ENCODE peak calls at places on chromosomes 11 and 22, in ten cellular contexts. H, Y, V, E, F, O, D, L, I and N are unnamed samples.

GRCh38 chr22:19634206-19634536 is 80.1 kb upstream of the SEPTIN5 start:
- DNase-seq in H (no peak), Y (no peak), V (no peak), E (no peak), F (no peak), O (no peak), D (no peak), L (no peak), I (no peak), N (no peak)

GRCh38 chr22:26453812-26454500 is 24.9 kb downstream of the ASPHD2 start:
- DNase-seq in H (no peak), Y (no peak), V (no peak), E (no peak), F (no peak), O (no peak), D (no peak), L (no peak), I (no peak), N (no peak)

GRCh38 chr22:49020314-49020713 is 807.4 kb downstream of the BRD1 start:
- DNase-seq in H (no peak), Y (no peak), V (no peak), E (no peak), F (no peak), O (no peak), D (no peak), L (no peak), I (no peak), N (no peak)

GRCh38 chr11:124843616-124843910 is 21.7 kb upstream of the ROBO3 start:
- DNase-seq in H (no peak), Y (no peak), V (no peak), E (no peak), F (no peak), O (no peak), D (no peak), L (no peak), I (no peak), N (no peak)

GRCh38 chr11:78210000-78210608 is 21.4 kb downstream of the USP35 start:
- DNase-seq in H (no peak), Y (no peak), V (no peak), E (no peak), F (no peak), O (no peak), D (no peak), L (no peak), I (no peak), N (no peak)

GRCh38 chr11:18853086-18853720 is 61.6 kb upstream of the PTPN5 start:
- DNase-seq in H (no peak), Y (peak), V (no peak), E (no peak), F (no peak), O (no peak), D (no peak), L (peak), I (peak), N (peak)

GRCh38 chr22:40203568-40203967 is 25.8 kb downstream of the TNRC6B start:
- DNase-seq in H (no peak), Y (peak), V (no peak), E (no peak), F (no peak), O (no peak), D (no peak), L (no peak), I (no peak), N (no peak)

GRCh38 chr11:33689089-33689488 is 11.5 kb downstream of the C11orf91 start:
- DNase-seq in H (no peak), Y (no peak), V (peak), E (no peak), F (no peak), O (no peak), D (no peak), L (peak), I (peak), N (no peak)

GRCh38 chr11:130692220-130692619 is 224.1 kb downstream of the SNX19 start:
- DNase-seq in H (no peak), Y (no peak), V (no peak), E (no peak), F (no peak), O (no peak), D (no peak), L (no peak), I (no peak), N (no peak)

GRCh38 chr11:100978442-100978841 is 151.2 kb downstream of the PGR start:
- DNase-seq in H (no peak), Y (no peak), V (no peak), E (no peak), F (no peak), O (no peak), D (no peak), L (no peak), I (no peak), N (no peak)

GRCh38 chr11:93487032-93487483 is 56.1 kb downstream of the SMCO4 start:
- DNase-seq in H (no peak), Y (no peak), V (no peak), E (no peak), F (peak), O (peak), D (no peak), L (no peak), I (no peak), N (no peak)

GRCh38 chr22:20238567-20239062 is 29.5 kb downstream of the RTN4R start:
- DNase-seq in H (no peak), Y (no peak), V (peak), E (no peak), F (peak), O (peak), D (peak), L (peak), I (peak), N (peak)

GRCh38 chr11:17939542-17939941 is 73.3 kb downstream of the SERGEF start:
- DNase-seq in H (no peak), Y (no peak), V (no peak), E (no peak), F (no peak), O (no peak), D (peak), L (no peak), I (no peak), N (no peak)

GRCh38 chr22:23622634-23623033 is 9.5 kb downstream of the DRICH1 start:
- DNase-seq in H (no peak), Y (peak), V (no peak), E (no peak), F (no peak), O (no peak), D (no peak), L (no peak), I (no peak), N (no peak)

GRCh38 chr11:46977038-46977818 is 40.7 kb downstream of the CSTPP1 start:
- DNase-seq in H (no peak), Y (no peak), V (no peak), E (no peak), F (no peak), O (no peak), D (no peak), L (no peak), I (no peak), N (no peak)

GRCh38 chr11:5336331-5336730 is 7.0 kb downstream of the OR51B5 start:
- DNase-seq in H (no peak), Y (peak), V (no peak), E (no peak), F (no peak), O (no peak), D (no peak), L (no peak), I (no peak), N (no peak)

GRCh38 chr11:129090056-129090455 is 102.1 kb downstream of the ARHGAP32 start:
- DNase-seq in H (no peak), Y (peak), V (no peak), E (no peak), F (no peak), O (no peak), D (no peak), L (no peak), I (no peak), N (no peak)

GRCh38 chr11:6328321-6328720 is 8.0 kb upstream of the CAVIN3 start:
- DNase-seq in H (no peak), Y (peak), V (no peak), E (no peak), F (no peak), O (no peak), D (no peak), L (no peak), I (no peak), N (no peak)

GRCh38 chr22:44133901-44134511 is 46.7 kb upstream of the PARVG start:
- DNase-seq in H (no peak), Y (no peak), V (no peak), E (no peak), F (no peak), O (no peak), D (no peak), L (peak), I (no peak), N (no peak)

GRCh38 chr11:118051136-118051610 is 25.7 kb upstream of the TMPRSS4 start:
- DNase-seq in H (no peak), Y (no peak), V (no peak), E (no peak), F (no peak), O (no peak), D (no peak), L (no peak), I (no peak), N (no peak)

GRCh38 chr11:108985611-108986279 is 320.9 kb downstream of the DDX10 start:
- DNase-seq in H (no peak), Y (peak), V (no peak), E (no peak), F (no peak), O (no peak), D (no peak), L (peak), I (no peak), N (no peak)

GRCh38 chr11:29272019-29272654 is 744.7 kb downstream of the KCNA4 start:
- DNase-seq in H (no peak), Y (peak), V (no peak), E (no peak), F (no peak), O (no peak), D (no peak), L (peak), I (peak), N (no peak)

GRCh38 chr22:44554411-44554810 is 56.4 kb upstream of the RTL6 start:
- DNase-seq in H (no peak), Y (no peak), V (no peak), E (no peak), F (no peak), O (no peak), D (no peak), L (no peak), I (no peak), N (no peak)

GRCh38 chr11:71188886-71189767 is 63.2 kb downstream of the SHANK2 start:
- DNase-seq in H (no peak), Y (no peak), V (no peak), E (no peak), F (no peak), O (no peak), D (no peak), L (no peak), I (no peak), N (no peak)

GRCh38 chr11:114158886-114159285 is 99.4 kb downstream of the ZBTB16 start:
- DNase-seq in H (peak), Y (peak), V (no peak), E (peak), F (no peak), O (no peak), D (no peak), L (no peak), I (no peak), N (no peak)

GRCh38 chr11:90635145-90635544 is 412.3 kb upstream of the CHORDC1 start:
- DNase-seq in H (no peak), Y (no peak), V (no peak), E (no peak), F (no peak), O (no peak), D (no peak), L (no peak), I (no peak), N (no peak)

GRCh38 chr11:60970890-60971289 is 590 bp upstream of the CD6 start:
- DNase-seq in H (no peak), Y (no peak), V (no peak), E (no peak), F (no peak), O (no peak), D (no peak), L (no peak), I (no peak), N (no peak)

GRCh38 chr11:60973699-60974098 is 2.2 kb downstream of the CD6 start:
- DNase-seq in H (no peak), Y (no peak), V (no peak), E (no peak), F (no peak), O (no peak), D (no peak), L (no peak), I (no peak), N (no peak)

GRCh38 chr11:60972182-60973030 is 926 bp downstream of the CD6 start:
- DNase-seq in H (no peak), Y (no peak), V (no peak), E (no peak), F (no peak), O (no peak), D (no peak), L (no peak), I (no peak), N (no peak)

GRCh38 chr11:60970369-60970774 is 1.1 kb upstream of the CD6 start:
- DNase-seq in H (no peak), Y (peak), V (peak), E (no peak), F (peak), O (no peak), D (peak), L (peak), I (peak), N (peak)

GRCh38 chr11:60971520-60971919 is at the start of gene CD6:
- DNase-seq in H (no peak), Y (no peak), V (no peak), E (no peak), F (no peak), O (no peak), D (no peak), L (no peak), I (no peak), N (no peak)
- TF ChIP-seq POLR2A in H (no peak), Y (no peak), V (no peak), E (no peak), F (no peak), O (no peak), D (no peak), L (no peak), I (no peak), N (no peak)

DNA sequence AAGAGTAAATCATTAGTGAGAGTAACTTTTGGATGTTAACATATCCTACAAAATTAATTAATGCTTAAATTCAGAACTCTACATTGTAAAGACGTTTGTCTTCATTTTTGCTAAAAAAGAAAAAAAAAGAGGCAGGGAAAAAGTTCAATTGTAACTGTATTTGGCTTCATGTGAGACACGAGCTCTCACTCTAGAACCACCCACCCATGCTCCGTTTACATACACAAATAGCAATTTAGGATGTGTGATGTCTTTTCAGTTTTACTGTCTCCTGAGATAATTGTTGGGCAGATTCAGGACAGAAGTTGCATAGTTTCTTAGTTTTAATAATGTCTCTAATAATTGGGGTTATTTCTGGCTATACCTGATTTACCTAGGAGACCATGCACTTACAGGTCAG is 248.6 kb downstream of the AASDHPPT start:
- DNase-seq in H (no peak), Y (no peak), V (no peak), E (no peak), F (no peak), O (no peak), D (no peak), L (no peak), I (no peak), N (no peak)
- TF ChIP-seq POLR2A in H (no peak), Y (no peak), V (no peak), E (no peak), F (no peak), O (no peak), D (no peak), L (no peak), I (no peak), N (no peak)

GRCh38 chr11:14634813-14635212 is 8.8 kb upstream of the PDE3B start:
- DNase-seq in H (no peak), Y (no peak), V (no peak), E (no peak), F (no peak), O (no peak), D (no peak), L (no peak), I (no peak), N (no peak)
- TF ChIP-seq POLR2A in H (no peak), Y (no peak), V (no peak), E (no peak), F (no peak), O (no peak), D (no peak), L (no peak), I (no peak), N (no peak)

DNA sequence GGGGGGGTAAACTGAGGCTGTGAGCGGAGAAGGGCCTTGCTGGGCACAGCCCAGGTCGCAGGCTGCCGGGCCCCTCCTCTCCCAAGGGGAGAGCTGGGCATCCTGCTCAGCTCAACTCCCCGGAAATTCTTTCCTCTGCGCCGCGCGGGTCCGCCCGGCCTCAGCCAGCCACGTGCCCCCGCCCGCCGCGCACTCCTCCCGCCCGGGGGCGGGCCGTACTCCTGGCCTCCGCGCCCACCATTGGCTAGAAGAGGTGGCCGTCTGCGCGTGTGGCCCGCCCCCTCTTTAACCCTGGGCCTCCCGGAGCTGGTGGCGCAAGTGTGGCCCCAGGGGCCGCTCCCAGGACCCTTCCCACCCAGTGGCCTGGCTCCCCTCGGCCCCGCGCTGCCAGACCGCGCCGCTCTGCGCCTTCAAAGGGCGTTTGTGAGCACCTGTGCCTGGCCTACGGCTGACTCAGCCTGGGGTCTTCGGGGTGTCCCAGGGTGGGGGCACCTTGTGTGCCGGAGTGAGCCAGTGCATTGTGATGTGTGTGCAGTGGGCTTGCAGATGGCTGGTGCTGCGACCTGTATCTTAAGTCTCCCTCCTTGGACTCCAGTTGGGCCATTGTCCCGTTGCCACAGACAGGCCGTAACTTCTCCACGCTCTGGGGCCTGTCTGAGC is 2.0 kb downstream of the MRGPRF start:
- DNase-seq in H (peak), Y (peak), V (peak), E (peak), F (peak), O (peak), D (peak), L (no peak), I (peak), N (peak)
- TF ChIP-seq POLR2A in H (peak), Y (no peak), V (no peak), E (no peak), F (no peak), O (peak), D (peak), L (no peak), I (no peak), N (no peak)

GRCh38 chr11:65354265-65355012 is at the start of gene TIGD3:
- DNase-seq in H (peak), Y (peak), V (peak), E (peak), F (peak), O (peak), D (peak), L (peak), I (peak), N (peak)

GRCh38 chr11:65352783-65353182 is 1.8 kb upstream of the TIGD3 start:
- DNase-seq in H (no peak), Y (peak), V (no peak), E (no peak), F (no peak), O (no peak), D (no peak), L (peak), I (no peak), N (no peak)

GRCh38 chr11:65355013-65355775 is 643 bp downstream of the TIGD3 start:
- DNase-seq in H (no peak), Y (no peak), V (peak), E (no peak), F (peak), O (peak), D (no peak), L (no peak), I (no peak), N (peak)

GRCh38 chr11:65353376-65353775 is 1.2 kb upstream of the TIGD3 start:
- DNase-seq in H (no peak), Y (no peak), V (no peak), E (no peak), F (no peak), O (no peak), D (no peak), L (no peak), I (no peak), N (no peak)

DNA sequence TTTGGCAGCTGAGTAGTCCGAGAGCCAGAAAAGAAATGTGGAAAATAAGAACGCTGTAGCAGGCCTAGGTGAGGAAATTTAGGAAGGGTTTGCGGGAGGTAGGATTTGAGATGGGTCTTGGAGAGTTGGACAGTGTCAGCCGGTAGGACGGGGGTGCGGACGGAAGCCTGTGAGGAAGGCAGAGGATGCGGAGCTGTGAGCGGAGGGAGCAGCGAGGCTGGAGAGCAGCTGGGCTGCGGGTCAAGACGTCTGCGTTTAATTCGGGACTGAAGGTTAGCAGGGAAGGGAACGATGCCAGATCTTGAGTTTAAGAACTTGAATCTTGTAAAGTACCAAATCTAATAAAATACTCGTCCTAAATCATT is 669 bp upstream of the TIGD3 start:
- DNase-seq in H (no peak), Y (no peak), V (no peak), E (no peak), F (no peak), O (no peak), D (no peak), L (no peak), I (no peak), N (no peak)
- TF ChIP-seq POLR2A in H (no peak), Y (no peak), V (no peak), E (no peak), F (peak), O (no peak), D (no peak), L (no peak), I (no peak), N (no peak)